ENCODE peak calls at places on chromosomes 12 and 14, in eight cellular contexts. E, G, W, D, I, M, J and Y are unnamed samples.

GRCh38 chr14:101755591-101756324 is 5.8 kb upstream of the PPP2R5C start:
- DNase-seq in E (no peak), G (no peak), W (no peak), D (no peak), I (no peak), M (no peak), J (peak), Y (no peak)

GRCh38 chr12:75086086-75087038 is 123.3 kb downstream of the KCNC2 start:
- DNase-seq in E (no peak), G (no peak), W (no peak), D (no peak), I (no peak), M (no peak), J (no peak), Y (peak)

GRCh38 chr14:72888636-72889201 is 5.2 kb downstream of the DPF3 start:
- DNase-seq in E (no peak), G (no peak), W (no peak), D (no peak), I (no peak), M (no peak), J (no peak), Y (peak)

GRCh38 chr12:111842556-111843396 is 748 bp downstream of the MAPKAPK5 start:
- DNase-seq in E (peak), G (peak), W (peak), D (no peak), I (peak), M (peak), J (no peak), Y (peak)

GRCh38 chr12:131264625-131265024 is 310.9 kb downstream of the ADGRD1 start:
- DNase-seq in E (peak), G (no peak), W (no peak), D (no peak), I (peak), M (no peak), J (no peak), Y (no peak)

GRCh38 chr12:11580125-11580751 is 69.2 kb upstream of the ETV6 start:
- DNase-seq in E (peak), G (peak), W (no peak), D (no peak), I (peak), M (peak), J (no peak), Y (peak)

GRCh38 chr14:83714141-83714540 is 1815.8 kb upstream of the FLRT2 start:
- DNase-seq in E (no peak), G (no peak), W (no peak), D (no peak), I (no peak), M (no peak), J (no peak), Y (no peak)

GRCh38 chr14:104494483-104494882 is 85.1 kb upstream of the C14orf180 start:
- DNase-seq in E (no peak), G (no peak), W (peak), D (no peak), I (no peak), M (no peak), J (no peak), Y (no peak)

GRCh38 chr14:105472496-105472991 is 2.1 kb upstream of the CRIP2 start:
- DNase-seq in E (no peak), G (no peak), W (no peak), D (no peak), I (peak), M (no peak), J (no peak), Y (no peak)

GRCh38 chr12:57523706-57524614 is 1.3 kb downstream of the MBD6 start:
- DNase-seq in E (no peak), G (no peak), W (peak), D (no peak), I (no peak), M (no peak), J (peak), Y (no peak)

GRCh38 chr14:70685480-70686197 is 43.9 kb downstream of the TTC9 start:
- DNase-seq in E (no peak), G (no peak), W (no peak), D (no peak), I (no peak), M (no peak), J (no peak), Y (no peak)

GRCh38 chr14:90608925-90609324 is 207.3 kb downstream of the TTC7B start:
- DNase-seq in E (no peak), G (no peak), W (no peak), D (no peak), I (no peak), M (no peak), J (no peak), Y (no peak)

GRCh38 chr12:50182461-50182860 is 15.3 kb upstream of the CERS5 start:
- DNase-seq in E (no peak), G (no peak), W (no peak), D (no peak), I (no peak), M (no peak), J (no peak), Y (no peak)

GRCh38 chr12:98022961-98023360 is 492.4 kb upstream of the TMPO start:
- DNase-seq in E (no peak), G (no peak), W (no peak), D (no peak), I (no peak), M (no peak), J (no peak), Y (no peak)

GRCh38 chr12:59615392-59616165 is 19.8 kb downstream of the SLC16A7 start:
- DNase-seq in E (no peak), G (no peak), W (no peak), D (no peak), I (no peak), M (no peak), J (no peak), Y (no peak)

GRCh38 chr12:12405882-12406281 is 49.0 kb downstream of the BORCS5 start:
- DNase-seq in E (no peak), G (no peak), W (no peak), D (no peak), I (peak), M (no peak), J (no peak), Y (no peak)

GRCh38 chr12:123150273-123150803 is 552 bp downstream of the PITPNM2 start:
- DNase-seq in E (peak), G (peak), W (no peak), D (no peak), I (no peak), M (no peak), J (peak), Y (peak)

GRCh38 chr14:70448633-70449032 is 3.3 kb upstream of the ADAM21 start:
- DNase-seq in E (no peak), G (no peak), W (no peak), D (no peak), I (no peak), M (peak), J (no peak), Y (peak)

GRCh38 chr12:12560587-12561304 is 1.9 kb downstream of the DUSP16 start:
- DNase-seq in E (peak), G (peak), W (peak), D (no peak), I (peak), M (no peak), J (no peak), Y (peak)

GRCh38 chr14:99579903-99580570 is 24.0 kb downstream of the CCDC85C start:
- DNase-seq in E (peak), G (no peak), W (no peak), D (no peak), I (peak), M (peak), J (no peak), Y (peak)

GRCh38 chr14:68976160-68977067 is 2.7 kb downstream of the ACTN1 start:
- DNase-seq in E (peak), G (no peak), W (no peak), D (no peak), I (no peak), M (no peak), J (peak), Y (peak)

GRCh38 chr14:60332869-60333268 is 83.8 kb downstream of the PPM1A start:
- DNase-seq in E (no peak), G (no peak), W (peak), D (no peak), I (no peak), M (no peak), J (no peak), Y (no peak)

GRCh38 chr12:76883826-76884225 is 5.0 kb upstream of the CSRP2 start:
- DNase-seq in E (peak), G (no peak), W (no peak), D (no peak), I (no peak), M (peak), J (no peak), Y (no peak)

GRCh38 chr14:90276627-90277367 is 20.4 kb downstream of the PSMC1 start:
- DNase-seq in E (peak), G (no peak), W (peak), D (no peak), I (no peak), M (no peak), J (peak), Y (no peak)